ENCODE peak calls at places on chromosomes 4 and X, in six cellular contexts. U, N, R, Y, B and W are unnamed samples.

GRCh38 chrX:136725446-136726104 is 55.2 kb downstream of the ARHGEF6 start:
- DNase-seq in Y (peak; percentile 10), N (peak; percentile 80), R (no peak), B (no peak), U (peak; percentile 50), W (no peak)

GRCh38 chrX:135345328-135345645 is 36.0 kb downstream of the ETDC start:
- DNase-seq in Y (peak; percentile 26), B (no peak), N (peak; percentile 61), U (peak; percentile 34), R (no peak), W (no peak)

GRCh38 chr4:98786866-98787265 is 128.5 kb upstream of the TSPAN5 start:
- DNase-seq in N (peak; percentile 30), R (no peak), Y (no peak), U (no peak), B (no peak), W (no peak)

GRCh38 chr4:156390599-156391296 is 437.1 kb upstream of the CTSO start:
- DNase-seq in R (no peak), B (no peak), Y (no peak), U (no peak), N (peak; percentile 72), W (no peak)

GRCh38 chrX:121570072-121570841 is 522.8 kb downstream of the GLUD2 start:
- DNase-seq in B (no peak), N (peak; percentile 7), U (peak; percentile 24), R (no peak), Y (no peak), W (no peak)

GRCh38 chr4:144647095-144647959 is 1.4 kb downstream of the HHIP start:
- DNase-seq in R (peak; percentile 82), N (peak; percentile 19), B (no peak), U (no peak), Y (peak; percentile 25), W (no peak)

GRCh38 chrX:7077241-7077909 is 70.1 kb upstream of the STS start:
- DNase-seq in U (no peak), R (no peak), B (no peak), Y (no peak), N (no peak), W (no peak)

GRCh38 chr4:152896819-152897218 is 39.3 kb upstream of the FHDC1 start:
- DNase-seq in R (no peak), U (no peak), Y (no peak), N (peak; percentile 41), B (no peak), W (no peak)

GRCh38 chr4:167221074-167221473 is 13.2 kb downstream of the SPOCK3 start:
- DNase-seq in B (no peak), R (no peak), Y (no peak), U (no peak), N (no peak), W (no peak)

GRCh38 chr4:117481742-117482141 is 396.4 kb upstream of the TRAM1L1 start:
- DNase-seq in B (no peak), N (no peak), R (no peak), Y (no peak), U (no peak), W (no peak)

GRCh38 chr4:138158746-138159297 is 83.3 kb downstream of the SLC7A11 start:
- DNase-seq in B (no peak), Y (no peak), U (peak; percentile 58), R (no peak), N (peak; percentile 85), W (no peak)

GRCh38 chr4:55475394-55476243 is 71.1 kb downstream of the CLOCK start:
- DNase-seq in R (no peak), Y (no peak), N (peak; percentile 84), U (peak; percentile 73), B (no peak), W (no peak)

GRCh38 chrX:140701480-140701879 is 8.1 kb upstream of the LINC00632 start:
- DNase-seq in N (peak; percentile 59), R (peak; percentile 35), U (peak; percentile 58), B (no peak), Y (peak; percentile 22), W (peak; percentile 28)

GRCh38 chrX:46814966-46815365 is 21.9 kb upstream of the RP2 start:
- DNase-seq in N (peak; percentile 32), U (peak; percentile 58), B (no peak), Y (no peak), R (no peak), W (no peak)

GRCh38 chr4:106301393-106302084 is 14.5 kb downstream of the TBCK start:
- DNase-seq in R (peak; percentile 25), Y (no peak), N (peak; percentile 40), U (no peak), B (no peak), W (no peak)

GRCh38 chr4:87461281-87461700 is 38.9 kb downstream of the NUDT9 start:
- DNase-seq in Y (no peak), N (peak; percentile 38), R (no peak), U (peak; percentile 42), B (no peak), W (no peak)

GRCh38 chr4:80678413-80678812 is 342.9 kb downstream of the CFAP299 start:
- DNase-seq in B (no peak), N (no peak), Y (no peak), U (no peak), R (no peak), W (no peak)

GRCh38 chrX:153689654-153690465 is 2.1 kb downstream of the SLC6A8 start:
- DNase-seq in N (peak; percentile 52), R (no peak), U (peak; percentile 52), Y (no peak), B (no peak), W (no peak)

GRCh38 chrX:39755152-39756032 is 342.4 kb downstream of the BCOR start:
- DNase-seq in N (peak; percentile 93), B (peak; percentile 85), Y (peak; percentile 96), R (no peak), U (peak; percentile 97), W (no peak)

GRCh38 chr4:5722328-5722727 is 11.3 kb downstream of the EVC start:
- DNase-seq in B (no peak), U (peak; percentile 76), N (peak; percentile 76), R (no peak), Y (peak; percentile 43), W (no peak)

GRCh38 chr4:144948009-144948408 is 150.0 kb downstream of the ANAPC10 start:
- DNase-seq in Y (peak; percentile 52), R (peak; percentile 3), N (no peak), U (no peak), B (no peak), W (no peak)

GRCh38 chrX:84709987-84710386 is 207.7 kb upstream of the HDX start:
- DNase-seq in N (no peak), B (no peak), U (no peak), R (peak; percentile 13), Y (no peak), W (no peak)

GRCh38 chrX:84710611-84711010 is 208.4 kb upstream of the HDX start:
- DNase-seq in B (no peak), R (peak; percentile 17), Y (no peak), N (no peak), U (no peak), W (no peak)

GRCh38 chrX:84717344-84717743 is 215.1 kb upstream of the HDX start:
- DNase-seq in R (no peak), U (no peak), Y (no peak), N (no peak), B (no peak), W (no peak)

GRCh38 chrX:84715315-84715714 is 213.1 kb upstream of the HDX start:
- DNase-seq in B (no peak), R (no peak), Y (no peak), U (no peak), N (no peak), W (peak; percentile 15)

DNA sequence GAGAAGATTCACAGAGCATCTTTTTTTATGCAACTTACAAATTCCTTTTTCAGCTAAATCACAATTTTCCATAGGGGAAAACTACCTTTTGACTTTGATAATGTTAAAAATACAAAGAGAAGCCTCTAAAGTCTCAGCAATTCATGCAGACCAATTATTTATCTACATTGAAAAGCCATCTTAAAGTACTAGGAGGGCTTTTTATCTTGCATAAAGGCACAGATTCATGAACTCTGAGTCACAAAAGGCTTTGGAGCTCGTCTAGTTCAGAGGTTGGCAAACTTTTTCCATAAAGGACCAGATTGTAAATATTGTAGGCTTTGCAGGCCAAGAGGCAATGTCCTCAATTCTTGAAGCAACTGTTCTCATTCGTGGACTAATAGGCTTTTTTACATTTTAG is 210.4 kb upstream of the HDX start:
- DNase-seq in Y (no peak), U (no peak), N (no peak), B (no peak), R (no peak), W (no peak)
- H2AFZ ChIP-seq in Y (no peak overlapping the region), U (no peak overlapping the region), N (no peak overlapping the region), B (no peak overlapping the region), R (no peak overlapping the region), W (no peak overlapping the region)

GRCh38 chrX:118976599-118977340 is 2.4 kb downstream of the LONRF3 start:
- DNase-seq in U (peak; percentile 70), B (no peak), Y (peak; percentile 56), R (no peak), N (peak; percentile 31), W (no peak)

GRCh38 chrX:118975831-118976598 is 1.6 kb downstream of the LONRF3 start:
- DNase-seq in Y (peak; percentile 80), N (peak; percentile 50), R (peak; percentile 32), U (peak; percentile 78), B (no peak), W (no peak)

GRCh38 chrX:118973389-118974087 is 880 bp upstream of the LONRF3 start:
- DNase-seq in R (no peak), N (peak; percentile 32), B (no peak), U (peak; percentile 4), Y (no peak), W (no peak)

GRCh38 chrX:118974908-118975671 is 672 bp downstream of the LONRF3 start:
- DNase-seq in N (peak; percentile 53), R (peak; percentile 60), Y (peak; percentile 58), B (no peak), U (peak; percentile 43), W (peak; percentile 53)

DNA sequence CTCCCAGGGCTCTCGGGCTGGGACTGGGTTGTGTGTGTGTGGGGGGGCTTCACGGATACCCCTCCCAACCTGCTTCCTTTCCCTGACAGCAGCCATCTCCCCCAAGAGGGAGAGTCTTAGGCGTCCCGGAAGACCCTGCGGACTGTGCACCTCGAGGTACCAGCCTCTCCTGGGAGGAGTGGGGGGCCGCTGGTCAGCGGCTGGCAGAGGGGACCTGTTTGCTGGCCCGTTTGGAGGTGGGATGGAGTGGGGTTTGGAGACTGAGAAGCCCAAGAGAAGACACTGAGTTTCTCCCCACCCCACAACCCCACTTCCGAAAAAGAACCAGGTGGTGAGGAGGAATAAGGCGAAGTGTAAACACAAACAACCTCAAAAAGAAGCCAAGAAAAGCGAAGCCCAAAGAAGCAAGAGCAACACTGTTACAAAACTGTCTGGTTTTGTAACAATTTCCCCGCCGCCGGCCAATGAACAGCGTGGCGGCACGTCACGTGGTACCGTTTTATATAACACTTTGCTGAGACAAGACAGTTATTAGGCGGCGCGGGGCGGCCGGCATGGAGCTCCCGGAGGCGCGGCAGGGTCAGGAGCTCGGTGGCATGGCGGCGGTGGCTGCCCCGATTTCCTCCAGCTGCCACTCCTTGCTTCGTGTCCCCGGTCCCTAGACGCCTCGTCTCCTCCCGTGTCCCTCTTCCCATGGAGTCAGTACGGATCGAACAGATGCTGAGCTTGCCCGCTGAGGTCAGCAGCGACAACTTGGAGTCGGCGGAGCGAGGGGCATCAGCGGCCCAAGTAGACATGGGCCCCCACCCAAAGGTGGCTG is at the start of gene LONRF3:
- DNase-seq in R (no peak), U (peak; percentile 67), B (no peak), Y (peak; percentile 74), N (peak; percentile 70), W (peak; percentile 44)
- H3K9me2 ChIP-seq in R (no peaks in the 10 kb centered on the region), U (no peaks in the 10 kb centered on the region), B (no peaks in the 10 kb centered on the region), Y (no peaks in the 10 kb centered on the region), N (no peaks in the 10 kb centered on the region), W (no peaks in the 10 kb centered on the region)

GRCh38 chr4:139557506-139558110 is 1.6 kb upstream of the SETD7 start:
- DNase-seq in B (no peak), U (no peak), Y (no peak), R (peak; percentile 42), N (no peak), W (no peak)
- TF ChIP-seq EZH2 in B (no peak), U (no peak), Y (no peak), R (no peak), N (no peak), W (no peak)

GRCh38 chr4:115453416-115453815 is 340.0 kb upstream of the NDST4 start:
- DNase-seq in Y (peak; percentile 17), U (no peak), N (peak; percentile 26), R (no peak), B (no peak), W (no peak)
- H2AFZ ChIP-seq in Y (no peak overlapping the region), U (no peak overlapping the region), N (no peak overlapping the region), R (no peak overlapping the region), B (no peak overlapping the region), W (no peak overlapping the region)